ENCODE peak calls at places on chromosomes 12 and 14, in ten cellular contexts. F, U, D, S, P, K, C, Y, E and M are unnamed samples.

GRCh38 chr12:120764766-120765165 is 39.1 kb downstream of the ACADS start:
- DNase-seq in F (no peak), U (no peak), D (no peak), S (no peak), P (no peak), K (no peak), C (no peak), Y (peak), E (no peak), M (no peak)

GRCh38 chr14:36478782-36479181 is 41.2 kb downstream of the NKX2-1 start:
- DNase-seq in F (no peak), U (peak), D (no peak), S (no peak), P (no peak), K (no peak), C (no peak), Y (no peak), E (no peak), M (no peak)

GRCh38 chr14:100717371-100717770 is 9.3 kb upstream of the DLK1 start:
- DNase-seq in F (no peak), U (no peak), D (no peak), S (no peak), P (no peak), K (no peak), C (no peak), Y (no peak), E (no peak), M (no peak)

GRCh38 chr14:100155881-100156645 is 3.4 kb downstream of the DEGS2 start:
- DNase-seq in F (peak), U (no peak), D (no peak), S (no peak), P (no peak), K (no peak), C (no peak), Y (no peak), E (no peak), M (no peak)

GRCh38 chr14:52863339-52863700 is 71.9 kb upstream of the GNPNAT1 start:
- DNase-seq in F (no peak), U (peak), D (no peak), S (no peak), P (no peak), K (peak), C (no peak), Y (peak), E (no peak), M (no peak)

GRCh38 chr12:8780389-8780788 is 42.0 kb upstream of the A2ML1 start:
- DNase-seq in F (peak), U (peak), D (peak), S (no peak), P (peak), K (peak), C (no peak), Y (peak), E (peak), M (no peak)

GRCh38 chr12:32765906-32766305 is 10.2 kb upstream of the YARS2 start:
- DNase-seq in F (no peak), U (peak), D (no peak), S (no peak), P (no peak), K (no peak), C (no peak), Y (peak), E (no peak), M (no peak)

GRCh38 chr12:121580959-121581680 is at the start of gene KDM2B:
- DNase-seq in F (peak), U (peak), D (no peak), S (no peak), P (no peak), K (peak), C (no peak), Y (peak), E (peak), M (no peak)

GRCh38 chr14:102875652-102876051 is 46.8 kb upstream of the AMN start:
- DNase-seq in F (no peak), U (peak), D (no peak), S (no peak), P (no peak), K (peak), C (no peak), Y (no peak), E (no peak), M (no peak)

GRCh38 chr14:98711453-98711852 is 560.5 kb downstream of the BCL11B start:
- DNase-seq in F (no peak), U (no peak), D (no peak), S (no peak), P (no peak), K (no peak), C (no peak), Y (no peak), E (no peak), M (no peak)

GRCh38 chr14:85535916-85536834 is 6.2 kb downstream of the FLRT2 start:
- DNase-seq in F (no peak), U (peak), D (no peak), S (no peak), P (no peak), K (peak), C (no peak), Y (peak), E (no peak), M (no peak)
- H3K4me3 ChIP-seq in F (no peak), U (peak), D (peak), S (no peak), P (peak), K (peak), C (no peak), Y (peak), E (peak), M (peak)

GRCh38 chr12:118061876-118062791 is 1.2 kb upstream of the WSB2 start:
- DNase-seq in F (peak), U (peak), D (no peak), S (peak), P (no peak), K (peak), C (peak), Y (peak), E (peak), M (no peak)

GRCh38 chr12:118059645-118060275 is 1.2 kb downstream of the WSB2 start:
- DNase-seq in F (no peak), U (no peak), D (no peak), S (no peak), P (no peak), K (peak), C (no peak), Y (peak), E (peak), M (no peak)

GRCh38 chr12:118058881-118059644 is 1.9 kb downstream of the WSB2 start:
- DNase-seq in F (no peak), U (peak), D (no peak), S (no peak), P (no peak), K (peak), C (no peak), Y (no peak), E (no peak), M (no peak)

GRCh38 chr12:118061011-118061875 is at the start of gene WSB2:
- DNase-seq in F (peak), U (peak), D (no peak), S (peak), P (peak), K (peak), C (peak), Y (peak), E (peak), M (peak)

DNA sequence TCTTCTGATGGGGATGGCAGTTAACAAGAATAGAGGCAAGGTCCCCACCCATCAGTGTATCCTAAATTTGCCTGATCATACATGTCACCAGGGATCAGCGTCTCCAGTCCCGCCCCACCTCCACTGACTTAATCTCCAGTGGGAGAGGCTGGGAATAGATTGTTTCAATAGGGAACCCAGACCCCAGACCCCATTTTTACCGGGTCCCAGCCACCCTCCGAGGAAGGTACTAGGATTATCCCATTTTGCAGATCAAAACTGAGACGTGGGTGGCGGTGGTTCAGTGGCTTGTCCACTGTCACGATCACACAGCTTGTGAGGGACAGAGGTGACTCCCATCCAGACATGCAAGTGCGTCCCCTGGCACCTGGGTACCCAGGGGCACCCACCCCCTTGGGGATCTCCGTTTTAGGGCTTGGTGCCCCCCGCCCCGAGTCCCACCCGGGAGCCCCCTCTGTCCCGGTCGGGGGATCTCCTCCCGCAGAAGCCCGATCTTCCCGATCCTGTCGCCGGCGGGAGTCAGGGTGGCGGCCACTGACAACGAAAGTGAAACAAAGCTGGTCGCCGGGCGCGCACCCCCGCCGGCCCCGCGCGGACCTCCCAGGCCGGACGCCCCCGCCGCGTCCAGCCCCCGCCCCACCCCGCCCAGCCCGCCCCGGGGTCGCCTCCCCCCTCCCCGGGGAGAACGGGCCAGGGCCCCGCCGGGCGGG is 523 bp downstream of the WSB2 start:
- DNase-seq in F (peak), U (no peak), D (no peak), S (peak), P (no peak), K (no peak), C (peak), Y (peak), E (no peak), M (no peak)
- H3K4me3 ChIP-seq in F (peak), U (peak), D (peak), S (peak), P (peak), K (peak), C (peak), Y (peak), E (peak), M (peak)

DNA sequence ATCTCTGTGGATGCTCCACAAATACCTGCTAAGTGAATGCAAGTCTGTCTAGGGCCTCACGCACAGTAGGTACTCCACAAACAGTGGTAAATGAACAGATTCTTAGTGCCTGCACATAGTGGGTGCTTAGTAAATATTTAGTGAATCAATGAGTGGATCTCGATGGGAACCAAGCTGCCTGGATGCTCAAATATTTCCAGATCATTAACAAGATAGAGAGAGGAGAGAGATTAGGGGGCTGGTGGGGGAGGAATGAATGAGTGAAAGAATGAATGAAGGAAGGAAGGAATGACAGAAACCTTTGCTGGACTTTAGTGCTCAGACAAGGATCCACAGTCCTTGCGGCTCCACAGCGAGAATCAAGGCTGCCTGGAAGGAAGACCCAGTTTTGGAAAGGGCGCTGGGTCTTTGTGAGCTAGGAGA is 118.2 kb downstream of the SCARB1 start:
- DNase-seq in F (no peak), U (no peak), D (no peak), S (no peak), P (no peak), K (no peak), C (no peak), Y (no peak), E (no peak), M (no peak)
- H3K4me3 ChIP-seq in F (no peak), U (no peak), D (no peak), S (no peak), P (no peak), K (no peak), C (no peak), Y (no peak), E (no peak), M (peak)

GRCh38 chr12:6549379-6550151 is 6.3 kb downstream of the IFFO1 start:
- DNase-seq in F (no peak), U (no peak), D (no peak), S (no peak), P (no peak), K (no peak), C (no peak), Y (no peak), E (no peak), M (no peak)

GRCh38 chr12:6548556-6549378 is 7.1 kb downstream of the IFFO1 start:
- DNase-seq in F (no peak), U (peak), D (no peak), S (no peak), P (peak), K (peak), C (peak), Y (peak), E (no peak), M (no peak)

GRCh38 chr12:6551063-6551461 is 4.8 kb downstream of the IFFO1 start:
- DNase-seq in F (peak), U (peak), D (no peak), S (no peak), P (peak), K (no peak), C (peak), Y (no peak), E (no peak), M (peak)

GRCh38 chr12:6551496-6552139 is 4.2 kb downstream of the IFFO1 start:
- DNase-seq in F (no peak), U (peak), D (no peak), S (no peak), P (peak), K (peak), C (no peak), Y (peak), E (no peak), M (peak)

DNA sequence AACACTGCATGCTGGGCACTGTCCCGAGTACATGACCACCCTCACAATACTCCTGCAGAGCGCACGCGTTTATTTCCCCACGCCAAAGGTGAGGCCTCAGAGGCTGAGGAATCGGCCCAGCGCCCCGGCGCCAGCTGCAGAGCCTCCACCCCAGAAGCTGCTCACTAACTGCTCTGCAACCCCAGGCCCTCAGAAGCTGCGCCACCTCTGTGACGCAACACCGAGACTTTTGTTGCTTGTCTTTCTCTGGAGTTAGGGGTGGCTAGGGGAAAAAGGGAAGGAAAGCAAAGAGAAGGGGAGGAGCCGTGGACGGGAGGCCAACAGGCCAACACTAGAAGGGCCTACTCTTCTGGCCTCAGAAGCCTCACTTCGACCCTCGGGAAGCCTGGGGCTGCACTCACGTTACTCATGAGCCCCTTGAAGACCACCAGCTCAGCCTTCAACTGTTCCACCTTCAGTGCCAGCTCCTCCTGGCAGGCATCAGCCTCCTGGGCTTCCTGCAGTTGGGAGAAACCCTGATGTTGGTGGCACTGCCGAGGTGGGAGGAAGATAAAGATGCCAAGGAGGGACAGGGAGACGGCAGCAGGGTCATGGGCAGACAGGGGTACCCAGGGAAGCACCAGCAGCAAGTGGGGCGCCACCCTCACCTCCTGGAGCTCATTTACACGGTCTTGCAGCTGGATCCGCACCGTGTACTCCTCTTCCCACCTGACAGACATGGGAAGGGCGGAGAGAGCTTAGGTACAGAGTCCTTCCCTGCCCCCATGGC is 5.4 kb downstream of the IFFO1 start:
- DNase-seq in F (no peak), U (no peak), D (no peak), S (no peak), P (no peak), K (no peak), C (no peak), Y (no peak), E (no peak), M (no peak)
- H3K4me3 ChIP-seq in F (no peak), U (no peak), D (no peak), S (no peak), P (peak), K (no peak), C (no peak), Y (no peak), E (no peak), M (peak)

GRCh38 chr12:94707892-94708291 is 57.5 kb upstream of the TMCC3 start:
- DNase-seq in F (no peak), U (peak), D (peak), S (no peak), P (peak), K (peak), C (peak), Y (peak), E (peak), M (no peak)
- H3K4me3 ChIP-seq in F (no peak), U (no peak), D (no peak), S (no peak), P (no peak), K (no peak), C (no peak), Y (no peak), E (no peak), M (peak)

GRCh38 chr12:18496156-18496555 is 234.8 kb downstream of the PIK3C2G start:
- DNase-seq in F (no peak), U (no peak), D (no peak), S (no peak), P (no peak), K (no peak), C (no peak), Y (no peak), E (no peak), M (no peak)
- H3K4me3 ChIP-seq in F (no peak), U (no peak), D (no peak), S (no peak), P (no peak), K (no peak), C (no peak), Y (no peak), E (no peak), M (no peak)

DNA sequence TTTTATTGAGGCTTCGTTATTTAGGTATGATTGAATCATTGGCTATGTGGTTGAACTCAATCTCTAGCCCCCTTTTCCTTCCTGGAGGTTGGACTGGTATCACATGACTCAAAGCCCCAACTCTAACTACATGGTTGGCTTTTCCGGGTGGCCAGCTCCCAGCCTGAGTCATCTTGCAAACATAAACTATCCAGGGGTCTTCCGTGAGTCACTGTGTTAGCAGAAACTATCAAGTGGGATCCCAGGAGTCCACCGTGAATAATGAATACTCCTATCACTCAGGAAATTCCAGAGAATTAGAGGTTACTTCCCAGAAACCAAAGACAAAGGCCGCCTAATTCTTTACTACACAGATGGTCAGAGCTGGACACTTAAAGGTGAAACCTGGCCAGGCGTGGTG is 19.7 kb upstream of the PLEKHD1 start:
- DNase-seq in F (no peak), U (peak), D (peak), S (no peak), P (peak), K (peak), C (no peak), Y (peak), E (no peak), M (no peak)
- H3K4me3 ChIP-seq in F (no peak), U (no peak), D (no peak), S (no peak), P (no peak), K (no peak), C (no peak), Y (no peak), E (no peak), M (no peak)

GRCh38 chr12:6552140-6552551 is 3.7 kb downstream of the IFFO1 start:
- DNase-seq in F (no peak), U (peak), D (no peak), S (no peak), P (peak), K (no peak), C (no peak), Y (peak), E (peak), M (peak)
- H3K4me3 ChIP-seq in F (no peak), U (peak), D (peak), S (no peak), P (peak), K (no peak), C (no peak), Y (peak), E (no peak), M (peak)